ENCODE peak calls at places on chromosomes 7 and 10, in eight cellular contexts. E, J, U, Y, W, B, X and Q are unnamed samples.

GRCh38 chr7:73354787-73355186 is 26.8 kb downstream of the FKBP6 start:
- DNase-seq in E (no peak), J (no peak), U (no peak), Y (no peak), W (no peak), B (no peak), X (peak), Q (no peak)

GRCh38 chr7:7579638-7580037 is 13.0 kb downstream of the MIOS start:
- DNase-seq in E (no peak), J (no peak), U (no peak), Y (no peak), W (no peak), B (no peak), X (no peak), Q (no peak)

GRCh38 chr10:104123397-104123796 is 1.4 kb downstream of the SFR1 start:
- DNase-seq in E (peak), J (no peak), U (no peak), Y (no peak), W (no peak), B (no peak), X (no peak), Q (no peak)

GRCh38 chr10:79057481-79058275 is 11.1 kb upstream of the ZMIZ1 start:
- DNase-seq in E (no peak), J (no peak), U (no peak), Y (peak), W (peak), B (no peak), X (no peak), Q (no peak)

GRCh38 chr7:20554072-20554471 is 61.4 kb upstream of the ABCB5 start:
- DNase-seq in E (no peak), J (no peak), U (no peak), Y (no peak), W (no peak), B (no peak), X (no peak), Q (no peak)

GRCh38 chr7:44743750-44744149 is 4.9 kb upstream of the ZMIZ2 start:
- DNase-seq in E (no peak), J (no peak), U (no peak), Y (no peak), W (no peak), B (no peak), X (no peak), Q (no peak)

GRCh38 chr10:4073912-4074311 is 288.9 kb upstream of the KLF6 start:
- DNase-seq in E (peak), J (no peak), U (no peak), Y (peak), W (no peak), B (no peak), X (no peak), Q (no peak)

GRCh38 chr7:142248-142955 is 50.0 kb upstream of the FAM20C start:
- DNase-seq in E (no peak), J (peak), U (no peak), Y (no peak), W (peak), B (no peak), X (no peak), Q (no peak)

GRCh38 chr7:55081067-55081853 is 62.4 kb downstream of the EGFR start:
- DNase-seq in E (no peak), J (no peak), U (no peak), Y (no peak), W (no peak), B (no peak), X (no peak), Q (no peak)

GRCh38 chr7:30970594-30971094 is 6.9 kb downstream of the GHRHR start:
- DNase-seq in E (peak), J (no peak), U (no peak), Y (no peak), W (no peak), B (no peak), X (peak), Q (no peak)

GRCh38 chr7:130372813-130373212 is 7.5 kb upstream of the CPA1 start:
- DNase-seq in E (no peak), J (no peak), U (no peak), Y (no peak), W (peak), B (no peak), X (no peak), Q (no peak)

GRCh38 chr7:10940748-10941358 is 32.8 kb upstream of the PHF14 start:
- DNase-seq in E (no peak), J (no peak), U (no peak), Y (no peak), W (no peak), B (peak), X (no peak), Q (no peak)

GRCh38 chr10:44051584-44052385 is 333.1 kb downstream of the CXCL12 start:
- DNase-seq in E (peak), J (no peak), U (peak), Y (peak), W (no peak), B (no peak), X (no peak), Q (no peak)

GRCh38 chr10:33732176-33733025 is 397.9 kb upstream of the NRP1 start:
- DNase-seq in E (peak), J (no peak), U (no peak), Y (no peak), W (no peak), B (no peak), X (no peak), Q (no peak)

GRCh38 chr10:129114588-129114987 is 352.5 kb upstream of the MGMT start:
- DNase-seq in E (no peak), J (no peak), U (no peak), Y (no peak), W (no peak), B (no peak), X (no peak), Q (no peak)

GRCh38 chr7:154696556-154696955 is 306.4 kb downstream of the PAXIP1 start:
- DNase-seq in E (no peak), J (no peak), U (no peak), Y (no peak), W (no peak), B (no peak), X (no peak), Q (no peak)

GRCh38 chr7:1497293-1497927 is 6.8 kb downstream of the INTS1 start:
- DNase-seq in E (no peak), J (no peak), U (no peak), Y (no peak), W (no peak), B (no peak), X (no peak), Q (no peak)

GRCh38 chr7:95630702-95631458 is 34.6 kb upstream of the PDK4 start:
- DNase-seq in E (peak), J (no peak), U (no peak), Y (no peak), W (no peak), B (no peak), X (no peak), Q (no peak)

GRCh38 chr10:119724630-119725549 is 960 bp upstream of the INPP5F start:
- DNase-seq in E (peak), J (no peak), U (peak), Y (no peak), W (no peak), B (no peak), X (peak), Q (no peak)

GRCh38 chr10:132554053-132554990 is 16.7 kb downstream of the INPP5A start:
- DNase-seq in E (no peak), J (no peak), U (no peak), Y (no peak), W (peak), B (no peak), X (no peak), Q (no peak)

GRCh38 chr7:121360564-121360963 is 31.8 kb downstream of the WNT16 start:
- DNase-seq in E (no peak), J (no peak), U (no peak), Y (no peak), W (no peak), B (no peak), X (no peak), Q (no peak)

GRCh38 chr7:38630720-38631673 is at the start of gene AMPH:
- DNase-seq in E (peak), J (no peak), U (no peak), Y (peak), W (peak), B (peak), X (peak), Q (no peak)

GRCh38 chr10:78869508-78870439 is 199.0 kb upstream of the ZMIZ1 start:
- DNase-seq in E (no peak), J (no peak), U (no peak), Y (no peak), W (peak), B (no peak), X (no peak), Q (no peak)

GRCh38 chr10:15091418-15091817 is 2.8 kb upstream of the ACBD7 start:
- DNase-seq in E (no peak), J (no peak), U (no peak), Y (no peak), W (no peak), B (no peak), X (no peak), Q (no peak)

GRCh38 chr7:89029864-89030263 is 234.3 kb upstream of the TEX47 start:
- DNase-seq in E (peak), J (no peak), U (peak), Y (no peak), W (no peak), B (no peak), X (no peak), Q (no peak)

GRCh38 chr7:115346685-115347084 is 424.8 kb downstream of the MDFIC start:
- DNase-seq in E (no peak), J (no peak), U (no peak), Y (no peak), W (no peak), B (no peak), X (no peak), Q (no peak)

GRCh38 chr10:28668363-28669226 is 8.7 kb upstream of the BAMBI start:
- DNase-seq in E (peak), J (peak), U (no peak), Y (peak), W (peak), B (peak), X (peak), Q (no peak)

GRCh38 chr7:47610506-47611044 is 28.7 kb upstream of the TNS3 start:
- DNase-seq in E (peak), J (no peak), U (no peak), Y (no peak), W (no peak), B (no peak), X (no peak), Q (no peak)

GRCh38 chr10:29783211-29783947 is 148.6 kb upstream of the SVIL start:
- DNase-seq in E (peak), J (no peak), U (no peak), Y (peak), W (no peak), B (no peak), X (no peak), Q (no peak)

GRCh38 chr7:74473116-74473515 is 19.4 kb downstream of the GTF2IRD1 start:
- DNase-seq in E (no peak), J (no peak), U (no peak), Y (no peak), W (no peak), B (no peak), X (no peak), Q (no peak)

GRCh38 chr7:149196705-149197171 is 1.4 kb downstream of the ZNF282 start:
- DNase-seq in E (peak), J (no peak), U (no peak), Y (no peak), W (peak), B (no peak), X (no peak), Q (no peak)

GRCh38 chr7:104267701-104268368 is 60.0 kb upstream of the ORC5 start:
- DNase-seq in E (peak), J (no peak), U (no peak), Y (no peak), W (no peak), B (no peak), X (no peak), Q (no peak)